ENCODE peak calls at places on chromosomes 13 and 19, in five cellular contexts. D is H1, O is transverse colon, A is breast epithelium, Z is stomach. L is an unnamed sample.
A peak's percentile ranks its signal among the peaks of the same experiment; 100 is the strongest.

GRCh38 chr13:50726164-50726563 is 117.3 kb downstream of the DLEU7 start:
- DNase-seq in D (no peak), O (no peak), A (no peak), Z (no peak), L (no peak)

GRCh38 chr19:32652893-32653625 is 21.9 kb downstream of the ANKRD27 start:
- DNase-seq in D (no peak), O (peak; percentile 66), A (peak; percentile 70), Z (peak; percentile 88), L (no peak)

GRCh38 chr13:51303063-51303552 is 36.4 kb upstream of the SERPINE3 start:
- DNase-seq in D (no peak), O (no peak), A (no peak), Z (no peak), L (no peak)

GRCh38 chr13:74062933-74063332 is 71.3 kb downstream of the KLF12 start:
- DNase-seq in D (no peak), O (peak; percentile 23), A (no peak), Z (no peak), L (no peak)

GRCh38 chr13:103395140-103395539 is 328.9 kb upstream of the SLC10A2 start:
- DNase-seq in D (no peak), O (no peak), A (no peak), Z (no peak), L (no peak)

GRCh38 chr19:44846455-44847143 is 502 bp downstream of the NECTIN2 start:
- DNase-seq in D (peak; percentile 95), O (peak; percentile 48), A (no peak), Z (no peak), L (no peak)

GRCh38 chr19:19997656-19998268 is 41.5 kb downstream of the ZNF682 start:
- DNase-seq in D (peak; percentile 90), O (peak; percentile 24), A (peak; percentile 60), Z (peak; percentile 27), L (no peak)

GRCh38 chr19:18322318-18322758 is 538 bp downstream of the LSM4 start:
- DNase-seq in D (no peak), O (peak; percentile 84), A (no peak), Z (peak; percentile 55), L (no peak)

GRCh38 chr19:19439083-19439482 is 33.6 kb downstream of the GATAD2A start:
- DNase-seq in D (no peak), O (no peak), A (no peak), Z (no peak), L (no peak)

GRCh38 chr19:4061178-4061682 is 5.5 kb downstream of the ZBTB7A start:
- DNase-seq in D (no peak), O (peak; percentile 95), A (peak; percentile 88), Z (peak; percentile 93), L (peak; percentile 90)

GRCh38 chr19:6210091-6210490 is 69.7 kb downstream of the MLLT1 start:
- DNase-seq in D (no peak), O (no peak), A (no peak), Z (no peak), L (no peak)

GRCh38 chr13:74977498-74977897 is 504.5 kb downstream of the TBC1D4 start:
- DNase-seq in D (no peak), O (no peak), A (no peak), Z (no peak), L (no peak)

GRCh38 chr19:50882188-50882587 is 8.9 kb downstream of the KLK2 start:
- DNase-seq in D (no peak), O (no peak), A (no peak), Z (no peak), L (no peak)

GRCh38 chr19:50875795-50876422 is 2.7 kb downstream of the KLK2 start:
- DNase-seq in D (no peak), O (no peak), A (no peak), Z (no peak), L (no peak)

GRCh38 chr19:50877338-50877737 is 4.1 kb downstream of the KLK2 start:
- DNase-seq in D (no peak), O (peak; percentile 39), A (no peak), Z (no peak), L (no peak)

GRCh38 chr19:50880241-50880640 is 7.0 kb downstream of the KLK2 start:
- DNase-seq in D (no peak), O (no peak), A (no peak), Z (no peak), L (no peak)

DNA sequence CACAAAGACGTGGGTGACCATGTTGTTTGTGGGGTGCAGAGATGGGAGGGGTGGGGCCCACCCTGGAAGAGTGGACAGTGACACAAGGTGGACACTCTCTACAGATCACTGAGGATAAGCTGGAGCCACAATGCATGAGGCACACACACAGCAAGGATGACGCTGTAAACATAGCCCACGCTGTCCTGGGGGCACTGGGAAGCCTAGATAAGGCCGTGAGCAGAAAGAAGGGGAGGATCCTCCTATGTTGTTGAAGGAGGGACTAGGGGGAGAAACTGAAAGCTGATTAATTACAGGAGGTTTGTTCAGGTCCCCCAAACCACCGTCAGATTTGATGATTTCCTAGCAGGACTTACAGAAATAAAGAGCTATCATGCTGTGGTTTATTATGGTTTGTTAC is 5.6 kb downstream of the KLK2 start:
- DNase-seq in D (no peak), O (no peak), A (no peak), Z (no peak), L (no peak)
- TF ChIP-seq POLR2AphosphoS5 in D (no peak), O (no peak), A (no peak), Z (no peak), L (no peak)

DNA sequence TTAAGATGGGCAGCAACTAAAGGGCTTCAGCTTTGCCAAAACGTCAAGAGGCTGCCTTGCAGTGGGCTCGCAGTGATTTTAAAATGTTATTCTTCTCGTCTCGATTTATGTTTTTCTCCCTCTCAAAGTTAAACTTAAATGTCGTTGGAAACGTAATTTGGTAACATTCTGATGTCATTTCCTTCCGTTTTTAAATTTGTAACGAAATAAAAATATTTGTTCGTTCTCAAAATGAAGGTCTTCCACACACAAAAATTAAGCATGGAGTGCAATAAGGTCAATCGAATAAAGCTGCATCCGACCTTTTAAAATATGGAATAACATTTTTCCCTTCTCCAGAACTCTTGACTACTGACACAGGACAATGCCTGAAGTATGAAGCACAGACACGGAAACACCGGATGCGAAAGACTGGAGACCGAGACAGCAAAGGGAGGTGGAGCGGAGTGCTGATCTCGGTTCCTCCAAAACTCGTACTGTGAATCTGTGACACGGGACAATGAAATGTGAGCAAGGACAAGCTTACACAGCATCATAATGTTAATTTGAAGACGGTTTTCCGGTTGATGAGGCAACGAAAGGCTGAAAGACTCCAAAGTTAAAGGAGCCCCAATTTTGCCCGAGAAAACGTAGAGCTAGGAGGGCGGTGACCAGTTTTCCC is 850 bp downstream of the MTMR6 start:
- DNase-seq in D (no peak), O (peak; percentile 44), A (no peak), Z (no peak), L (no peak)
- TF ChIP-seq POLR2A in D (no peak), O (no peak), A (no peak), Z (no peak), L (no peak)

GRCh38 chr19:54414156-54414555 is 1.1 kb upstream of the TTYH1 start:
- DNase-seq in D (no peak), O (no peak), A (no peak), Z (no peak), L (no peak)

GRCh38 chr19:54411033-54411432 is 4.2 kb upstream of the TTYH1 start:
- DNase-seq in D (no peak), O (no peak), A (no peak), Z (no peak), L (no peak)

GRCh38 chr19:54415208-54415900 is at the start of gene TTYH1:
- DNase-seq in D (peak; percentile 91), O (no peak), A (no peak), Z (no peak), L (no peak)

GRCh38 chr19:54415901-54416621 is 797 bp downstream of the TTYH1 start:
- DNase-seq in D (peak; percentile 60), O (no peak), A (no peak), Z (no peak), L (no peak)

DNA sequence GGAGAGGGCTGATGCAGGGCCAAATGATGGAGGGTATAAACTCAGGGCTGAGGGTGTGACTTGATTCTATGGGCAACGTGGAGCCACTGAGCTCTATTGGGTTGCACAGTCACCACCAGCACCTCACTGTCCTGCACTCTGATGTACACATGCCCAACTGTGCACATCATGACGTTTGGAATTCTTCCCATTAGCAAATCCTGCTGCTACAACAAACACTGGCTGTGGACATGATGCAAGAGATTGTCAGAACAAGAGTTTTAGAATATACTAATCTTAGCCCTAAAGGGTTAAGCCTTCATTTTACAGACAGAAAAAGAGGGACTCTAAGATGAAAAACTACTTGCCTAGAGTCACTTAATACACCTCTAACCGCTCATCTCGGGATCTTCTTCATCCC is 2.4 kb upstream of the TTYH1 start:
- DNase-seq in D (no peak), O (no peak), A (no peak), Z (no peak), L (no peak)
- H3K27me3 ChIP-seq in D (peaks cover 25% of the 10 kb centered on the region), O (peaks cover 40% of the 10 kb centered on the region), A (peaks cover 35% of the 10 kb centered on the region), Z (peaks cover 37% of the 10 kb centered on the region), L (no peaks in the 10 kb centered on the region)

DNA sequence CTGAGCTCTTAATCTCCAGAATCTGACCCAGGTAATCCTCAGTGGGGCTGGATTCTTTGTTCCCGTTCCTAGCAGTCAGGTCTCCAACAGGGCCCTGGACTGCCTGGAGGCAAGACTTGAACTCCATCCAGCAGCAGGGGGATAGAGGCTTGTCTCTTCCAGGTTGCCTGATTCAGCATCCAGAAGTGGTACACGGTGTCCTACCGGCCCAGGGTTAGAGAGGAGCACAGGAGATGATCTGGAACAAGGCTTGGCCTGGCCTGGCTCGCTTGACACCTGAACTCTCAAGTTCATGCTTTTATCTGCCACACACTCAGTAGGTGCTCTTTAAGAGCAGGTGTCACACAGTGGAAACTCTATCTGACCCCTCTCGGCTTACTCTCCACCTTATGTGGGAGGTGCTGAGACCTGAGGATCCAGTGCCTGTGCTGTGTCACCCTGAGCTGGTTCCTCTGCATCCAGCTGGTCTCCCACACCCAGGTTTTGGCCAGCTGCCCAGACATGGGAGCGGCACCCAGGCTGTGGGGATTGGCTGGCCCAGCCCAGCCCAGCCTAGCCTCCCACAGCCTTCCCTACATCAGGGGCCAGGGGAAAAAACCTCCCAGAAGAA is at the start of gene CYP4F3:
- DNase-seq in D (no peak), O (peak; percentile 96), A (peak; percentile 79), Z (peak; percentile 91), L (peak; percentile 72)
- TF ChIP-seq POLR2AphosphoS5 in D (no peak), O (peak; percentile 48), A (no peak), Z (no peak), L (peak; percentile 65)

DNA sequence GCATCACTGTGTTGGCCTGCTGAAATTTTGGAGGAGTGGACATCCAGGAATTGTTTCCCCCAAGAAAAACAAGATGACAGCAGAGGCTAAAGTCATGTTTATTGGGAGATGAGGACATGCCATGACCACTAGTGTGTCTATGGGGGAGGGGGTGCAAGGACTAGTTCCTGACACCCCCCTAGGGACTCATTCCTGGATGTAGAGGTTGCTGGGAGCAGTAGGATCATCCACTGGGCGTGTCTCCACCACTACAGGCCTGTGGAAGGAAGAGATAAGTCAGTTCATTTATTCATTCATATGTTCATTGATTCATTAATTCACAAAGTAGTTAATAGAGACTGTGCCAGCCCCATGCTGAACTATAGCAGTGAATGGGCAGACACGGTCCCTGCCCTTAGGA is 30.2 kb downstream of the MAP4K1 start:
- DNase-seq in D (no peak), O (no peak), A (no peak), Z (no peak), L (no peak)
- TF ChIP-seq POLR2A in D (no peak), O (no peak), A (no peak), Z (no peak), L (no peak)